ENCODE peak calls at places on chromosome 16, in ten cellular contexts. One of them, this sample, is unnamed.

GRCh38 chr16:83968483-83968865 is 430 bp downstream of the NECAB2 start:
- DNase-seq in CD4-positive, alpha-beta memory T cell: no peak
- DNase-seq in HCT116: no peak
- DNase-seq in coronary artery: no peak
- DNase-seq in ascending aorta: no peak
- DNase-seq in psoas muscle: no peak
- DNase-seq in mesendoderm: no peak
- DNase-seq in tibial nerve: no peak
- DNase-seq in neural progenitor cell: peak; percentile 70
- DNase-seq in CD8-positive, alpha-beta memory T cell: no peak
- DNase-seq in this sample: no peak

GRCh38 chr16:28591355-28591754 is 5.5 kb downstream of the SULT1A2 start:
- DNase-seq in CD4-positive, alpha-beta memory T cell: no peak
- DNase-seq in HCT116: no peak
- DNase-seq in coronary artery: no peak
- DNase-seq in ascending aorta: no peak
- DNase-seq in psoas muscle: no peak
- DNase-seq in mesendoderm: no peak
- DNase-seq in tibial nerve: no peak
- DNase-seq in neural progenitor cell: no peak
- DNase-seq in CD8-positive, alpha-beta memory T cell: peak; percentile 13
- DNase-seq in this sample: no peak

GRCh38 chr16:58160855-58161254 is 31.7 kb upstream of the CFAP20 start:
- DNase-seq in CD4-positive, alpha-beta memory T cell: no peak
- DNase-seq in HCT116: no peak
- DNase-seq in coronary artery: no peak
- DNase-seq in ascending aorta: no peak
- DNase-seq in psoas muscle: no peak
- DNase-seq in mesendoderm: peak; percentile 52
- DNase-seq in tibial nerve: no peak
- DNase-seq in neural progenitor cell: no peak
- DNase-seq in CD8-positive, alpha-beta memory T cell: no peak
- DNase-seq in this sample: no peak

GRCh38 chr16:23729503-23730424 is 16.7 kb upstream of the ERN2 start:
- DNase-seq in CD4-positive, alpha-beta memory T cell: no peak
- DNase-seq in HCT116: peak; percentile 31
- DNase-seq in coronary artery: no peak
- DNase-seq in ascending aorta: no peak
- DNase-seq in psoas muscle: no peak
- DNase-seq in mesendoderm: peak; percentile 79
- DNase-seq in tibial nerve: no peak
- DNase-seq in neural progenitor cell: no peak
- DNase-seq in CD8-positive, alpha-beta memory T cell: no peak
- DNase-seq in this sample: no peak

GRCh38 chr16:9192746-9193145 is 101.3 kb downstream of the HAPSTR1 start:
- DNase-seq in CD4-positive, alpha-beta memory T cell: no peak
- DNase-seq in HCT116: no peak
- DNase-seq in coronary artery: no peak
- DNase-seq in ascending aorta: no peak
- DNase-seq in psoas muscle: no peak
- DNase-seq in mesendoderm: peak; percentile 56
- DNase-seq in tibial nerve: no peak
- DNase-seq in neural progenitor cell: no peak
- DNase-seq in CD8-positive, alpha-beta memory T cell: no peak
- DNase-seq in this sample: no peak

GRCh38 chr16:59566446-59566845 is 832.3 kb upstream of the GOT2 start:
- DNase-seq in CD4-positive, alpha-beta memory T cell: no peak
- DNase-seq in HCT116: no peak
- DNase-seq in coronary artery: no peak
- DNase-seq in ascending aorta: no peak
- DNase-seq in psoas muscle: no peak
- DNase-seq in mesendoderm: no peak
- DNase-seq in tibial nerve: no peak
- DNase-seq in neural progenitor cell: no peak
- DNase-seq in CD8-positive, alpha-beta memory T cell: no peak
- DNase-seq in this sample: no peak

GRCh38 chr16:85252461-85252860 is 140.2 kb upstream of the CIBAR2 start:
- DNase-seq in CD4-positive, alpha-beta memory T cell: peak; percentile 13
- DNase-seq in HCT116: no peak
- DNase-seq in coronary artery: no peak
- DNase-seq in ascending aorta: no peak
- DNase-seq in psoas muscle: no peak
- DNase-seq in mesendoderm: no peak
- DNase-seq in tibial nerve: no peak
- DNase-seq in neural progenitor cell: no peak
- DNase-seq in CD8-positive, alpha-beta memory T cell: no peak
- DNase-seq in this sample: no peak

GRCh38 chr16:996672-997071 is 15.1 kb downstream of the SOX8 start:
- DNase-seq in CD4-positive, alpha-beta memory T cell: peak; percentile 61
- DNase-seq in HCT116: no peak
- DNase-seq in coronary artery: no peak
- DNase-seq in ascending aorta: no peak
- DNase-seq in psoas muscle: no peak
- DNase-seq in mesendoderm: no peak
- DNase-seq in tibial nerve: no peak
- DNase-seq in neural progenitor cell: no peak
- DNase-seq in CD8-positive, alpha-beta memory T cell: no peak
- DNase-seq in this sample: no peak

GRCh38 chr16:20902426-20902825 is 1.9 kb downstream of the LYRM1 start:
- DNase-seq in CD4-positive, alpha-beta memory T cell: no peak
- DNase-seq in HCT116: no peak
- DNase-seq in coronary artery: no peak
- DNase-seq in ascending aorta: peak; percentile 38
- DNase-seq in psoas muscle: no peak
- DNase-seq in mesendoderm: no peak
- DNase-seq in tibial nerve: no peak
- DNase-seq in neural progenitor cell: no peak
- DNase-seq in CD8-positive, alpha-beta memory T cell: no peak
- DNase-seq in this sample: no peak
- H3K4me3 ChIP-seq in CD4-positive, alpha-beta memory T cell: no peak overlapping the region
- H3K4me3 ChIP-seq in HCT116: no peak overlapping the region
- H3K4me3 ChIP-seq in coronary artery: peak overlapping the region; percentile 95
- H3K4me3 ChIP-seq in ascending aorta: peak overlapping the region; percentile 80
- H3K4me3 ChIP-seq in psoas muscle: peak overlapping the region; percentile 91
- H3K4me3 ChIP-seq in mesendoderm: no peak overlapping the region
- H3K4me3 ChIP-seq in tibial nerve: no peak overlapping the region
- H3K4me3 ChIP-seq in neural progenitor cell: peak overlapping the region; percentile 89
- H3K4me3 ChIP-seq in CD8-positive, alpha-beta memory T cell: no peak overlapping the region
- H3K4me3 ChIP-seq in this sample: no peak overlapping the region

DNA sequence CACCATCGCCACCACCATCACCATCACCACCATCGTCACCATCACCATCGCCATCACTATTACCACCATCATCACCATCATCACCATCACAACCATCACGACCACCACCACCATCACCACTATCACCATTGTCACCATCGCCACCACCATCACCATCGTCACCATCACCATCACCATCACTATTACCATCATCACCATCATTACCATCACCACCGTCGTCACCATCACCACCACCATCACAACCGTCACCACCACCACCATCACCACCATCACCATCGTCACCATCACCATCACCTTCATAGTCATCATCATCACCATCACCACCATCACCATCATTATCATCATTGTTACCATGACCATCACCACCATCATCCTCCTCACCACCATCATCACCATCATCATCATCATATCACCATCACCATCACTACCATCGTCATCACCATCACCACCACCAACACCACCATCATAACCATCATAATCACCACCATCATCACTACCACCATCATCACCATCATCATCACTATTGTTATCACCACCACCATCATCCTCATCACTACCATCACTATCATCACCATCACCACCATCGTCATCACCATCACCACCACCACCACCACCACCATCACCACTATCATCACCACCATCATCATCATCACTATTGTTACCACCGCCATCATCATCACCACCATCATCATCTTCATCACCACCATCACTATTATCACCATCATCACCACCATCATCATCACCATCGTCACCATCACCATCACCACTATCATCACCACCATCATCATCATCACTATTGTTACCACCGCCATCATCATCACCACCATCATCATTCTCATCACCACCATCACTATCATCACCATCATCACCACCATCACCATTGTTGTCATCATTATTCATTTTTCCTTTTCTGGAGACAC is 51.5 kb upstream of the ZNF469 start:
- DNase-seq in CD4-positive, alpha-beta memory T cell: no peak
- DNase-seq in HCT116: no peak
- DNase-seq in coronary artery: no peak
- DNase-seq in ascending aorta: no peak
- DNase-seq in psoas muscle: no peak
- DNase-seq in mesendoderm: no peak
- DNase-seq in tibial nerve: no peak
- DNase-seq in neural progenitor cell: no peak
- DNase-seq in CD8-positive, alpha-beta memory T cell: no peak
- DNase-seq in this sample: no peak
- H3K27ac ChIP-seq in CD4-positive, alpha-beta memory T cell: no peak overlapping the region
- H3K27ac ChIP-seq in HCT116: peak overlapping the region; percentile 97
- H3K27ac ChIP-seq in coronary artery: peak overlapping the region; percentile 85
- H3K27ac ChIP-seq in ascending aorta: peak overlapping the region; percentile 27
- H3K27ac ChIP-seq in psoas muscle: no peak overlapping the region
- H3K27ac ChIP-seq in mesendoderm: no peak overlapping the region
- H3K27ac ChIP-seq in tibial nerve: no peak overlapping the region
- H3K27ac ChIP-seq in neural progenitor cell: no peak overlapping the region
- H3K27ac ChIP-seq in CD8-positive, alpha-beta memory T cell: no peak overlapping the region
- H3K27ac ChIP-seq in this sample: no peak overlapping the region

DNA sequence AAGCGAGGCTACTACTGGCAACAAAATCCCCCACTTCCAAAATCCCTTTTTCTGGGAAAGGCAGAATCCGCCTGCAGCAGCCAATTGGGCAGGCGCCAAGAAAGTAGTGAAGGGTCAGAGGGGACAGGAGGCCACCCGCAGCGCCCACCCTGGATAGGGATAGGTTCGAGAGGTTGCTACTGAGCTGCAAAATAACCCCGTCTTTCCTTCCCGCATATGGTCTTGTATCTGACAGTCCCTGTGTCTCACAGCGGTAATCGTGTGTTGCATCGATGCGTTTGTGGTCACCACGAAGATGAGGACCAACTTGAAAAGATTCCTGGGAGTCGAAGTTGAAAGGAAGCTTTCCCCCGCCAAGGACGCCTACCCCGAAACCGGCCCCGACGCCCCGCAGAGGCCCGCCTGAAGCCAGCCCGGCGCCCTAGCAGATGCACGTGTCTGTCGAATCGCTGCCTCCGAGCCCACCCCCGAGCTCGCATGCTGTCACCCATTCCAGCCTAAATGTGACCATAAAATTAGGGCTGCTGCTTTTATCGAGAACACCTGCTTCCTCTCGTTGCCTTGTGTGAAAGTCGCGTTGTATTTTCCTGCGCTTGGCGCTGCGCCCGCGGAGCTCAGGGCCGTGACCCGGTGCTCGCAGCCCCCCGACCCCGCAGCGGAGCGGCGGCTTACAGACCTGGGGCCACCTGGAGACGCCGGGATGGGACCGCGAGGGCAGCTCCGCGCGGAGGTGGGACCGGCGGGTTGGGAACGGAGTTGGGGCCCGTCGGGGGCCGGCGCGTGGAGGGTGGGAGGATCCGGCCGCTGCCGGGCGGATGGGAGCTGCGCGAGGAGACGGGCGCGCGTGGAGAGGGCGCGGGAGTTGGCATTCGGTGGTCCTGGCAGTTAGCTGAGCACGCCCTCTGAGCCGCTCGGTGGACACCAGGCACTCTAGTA is at the start of gene CMTM2:
- DNase-seq in CD4-positive, alpha-beta memory T cell: no peak
- DNase-seq in HCT116: no peak
- DNase-seq in coronary artery: no peak
- DNase-seq in ascending aorta: no peak
- DNase-seq in psoas muscle: no peak
- DNase-seq in mesendoderm: no peak
- DNase-seq in tibial nerve: no peak
- DNase-seq in neural progenitor cell: no peak
- DNase-seq in CD8-positive, alpha-beta memory T cell: no peak
- DNase-seq in this sample: no peak
- H3K4me3 ChIP-seq in CD4-positive, alpha-beta memory T cell: peak within 1 kb of the TSS; percentile 47
- H3K4me3 ChIP-seq in HCT116: no peak within 1 kb of the TSS
- H3K4me3 ChIP-seq in coronary artery: peak within 1 kb of the TSS; percentile 57
- H3K4me3 ChIP-seq in ascending aorta: peak within 1 kb of the TSS; percentile 7
- H3K4me3 ChIP-seq in psoas muscle: peak within 1 kb of the TSS; percentile 51
- H3K4me3 ChIP-seq in mesendoderm: no peak within 1 kb of the TSS
- H3K4me3 ChIP-seq in tibial nerve: peak within 1 kb of the TSS; percentile 3
- H3K4me3 ChIP-seq in neural progenitor cell: no peak within 1 kb of the TSS
- H3K4me3 ChIP-seq in CD8-positive, alpha-beta memory T cell: peak within 1 kb of the TSS; percentile 44
- H3K4me3 ChIP-seq in this sample: peak within 1 kb of the TSS; percentile 25

GRCh38 chr16:4688674-4689045 is 4.7 kb upstream of the NUDT16L1 start:
- DNase-seq in CD4-positive, alpha-beta memory T cell: no peak
- DNase-seq in HCT116: no peak
- DNase-seq in coronary artery: no peak
- DNase-seq in ascending aorta: no peak
- DNase-seq in psoas muscle: no peak
- DNase-seq in mesendoderm: no peak
- DNase-seq in tibial nerve: no peak
- DNase-seq in neural progenitor cell: no peak
- DNase-seq in CD8-positive, alpha-beta memory T cell: peak; percentile 26
- DNase-seq in this sample: no peak

GRCh38 chr16:4689091-4689671 is 4.2 kb upstream of the NUDT16L1 start:
- DNase-seq in CD4-positive, alpha-beta memory T cell: no peak
- DNase-seq in HCT116: no peak
- DNase-seq in coronary artery: no peak
- DNase-seq in ascending aorta: no peak
- DNase-seq in psoas muscle: no peak
- DNase-seq in mesendoderm: peak; percentile 14
- DNase-seq in tibial nerve: no peak
- DNase-seq in neural progenitor cell: no peak
- DNase-seq in CD8-positive, alpha-beta memory T cell: peak; percentile 45
- DNase-seq in this sample: no peak

GRCh38 chr16:4691666-4692412 is 1.5 kb upstream of the NUDT16L1 start:
- DNase-seq in CD4-positive, alpha-beta memory T cell: no peak
- DNase-seq in HCT116: no peak
- DNase-seq in coronary artery: no peak
- DNase-seq in ascending aorta: peak; percentile 66
- DNase-seq in psoas muscle: no peak
- DNase-seq in mesendoderm: no peak
- DNase-seq in tibial nerve: no peak
- DNase-seq in neural progenitor cell: no peak
- DNase-seq in CD8-positive, alpha-beta memory T cell: peak; percentile 45
- DNase-seq in this sample: no peak

GRCh38 chr16:4690946-4691665 is 2.3 kb upstream of the NUDT16L1 start:
- DNase-seq in CD4-positive, alpha-beta memory T cell: no peak
- DNase-seq in HCT116: no peak
- DNase-seq in coronary artery: no peak
- DNase-seq in ascending aorta: no peak
- DNase-seq in psoas muscle: no peak
- DNase-seq in mesendoderm: no peak
- DNase-seq in tibial nerve: no peak
- DNase-seq in neural progenitor cell: no peak
- DNase-seq in CD8-positive, alpha-beta memory T cell: peak; percentile 38
- DNase-seq in this sample: no peak

DNA sequence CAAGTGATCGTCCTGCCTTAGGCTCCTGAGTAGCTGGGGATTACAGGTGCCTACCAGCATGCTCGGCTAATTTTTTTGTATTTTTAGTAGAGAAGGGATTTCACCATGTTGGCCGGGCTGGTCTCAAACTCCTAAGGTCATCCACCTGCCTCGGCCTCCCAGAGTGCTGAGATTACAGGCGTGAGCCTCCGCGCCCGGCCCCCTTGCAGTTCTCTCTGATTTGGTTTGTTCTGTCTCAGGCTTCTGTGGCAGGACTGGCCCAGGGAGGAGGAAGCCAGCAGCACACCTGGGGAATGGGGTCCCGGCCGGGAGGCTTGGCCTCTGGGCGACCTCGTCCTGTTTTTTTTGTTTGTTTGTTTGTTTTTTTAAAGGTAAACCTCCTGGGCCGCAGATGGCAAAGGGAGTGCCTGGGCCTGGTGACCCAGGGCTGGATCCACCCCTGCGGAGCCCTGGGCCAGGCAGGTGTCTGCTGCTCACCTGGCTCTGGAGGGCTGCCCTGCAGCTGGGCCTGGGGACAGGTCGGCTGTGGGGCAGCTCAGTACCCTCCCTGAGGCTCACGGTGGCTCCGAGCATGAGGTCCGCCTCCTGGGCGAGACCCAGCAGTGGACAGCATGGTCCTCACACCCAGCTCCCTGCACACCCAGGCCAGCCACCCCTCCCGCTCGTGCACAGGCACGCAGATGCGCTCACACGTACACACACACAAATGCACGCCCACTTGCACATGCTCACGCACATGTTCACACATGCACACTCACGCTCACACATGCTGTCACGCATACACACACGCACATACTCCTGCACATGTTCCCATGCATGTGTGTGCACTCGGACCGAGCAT is 3.3 kb upstream of the NUDT16L1 start:
- DNase-seq in CD4-positive, alpha-beta memory T cell: no peak
- DNase-seq in HCT116: no peak
- DNase-seq in coronary artery: no peak
- DNase-seq in ascending aorta: no peak
- DNase-seq in psoas muscle: no peak
- DNase-seq in mesendoderm: no peak
- DNase-seq in tibial nerve: no peak
- DNase-seq in neural progenitor cell: no peak
- DNase-seq in CD8-positive, alpha-beta memory T cell: peak; percentile 45
- DNase-seq in this sample: no peak
- H3K27ac ChIP-seq in CD4-positive, alpha-beta memory T cell: no peak overlapping the region
- H3K27ac ChIP-seq in HCT116: no peak overlapping the region
- H3K27ac ChIP-seq in coronary artery: no peak overlapping the region
- H3K27ac ChIP-seq in ascending aorta: no peak overlapping the region
- H3K27ac ChIP-seq in psoas muscle: no peak overlapping the region
- H3K27ac ChIP-seq in mesendoderm: no peak overlapping the region
- H3K27ac ChIP-seq in tibial nerve: no peak overlapping the region
- H3K27ac ChIP-seq in neural progenitor cell: no peak overlapping the region
- H3K27ac ChIP-seq in CD8-positive, alpha-beta memory T cell: no peak overlapping the region
- H3K27ac ChIP-seq in this sample: no peak overlapping the region